ENCODE peak calls at places on chromosomes 4 and X, in four cellular contexts. Z is IMR-90, O is neuronal stem cell, D is trophoblast cell. X is an unnamed sample.

GRCh38 chr4:4494882-4495281 is 47.0 kb downstream of the STX18 start:
- DNase-seq in Z (no peak), O (no peak), D (no peak), X (no peak)

GRCh38 chr4:16783119-16783518 is 115.3 kb downstream of the LDB2 start:
- DNase-seq in Z (peak; percentile 32), O (no peak), D (no peak), X (peak; percentile 75)

GRCh38 chrX:111098874-111099273 is 2.9 kb downstream of the PAK3 start:
- DNase-seq in Z (peak; percentile 11), O (peak; percentile 26), D (peak; percentile 73), X (no peak)

GRCh38 chrX:69128573-69128972 is 36.7 kb downstream of the PJA1 start:
- DNase-seq in Z (no peak), O (no peak), D (peak; percentile 49), X (peak; percentile 36)

GRCh38 chrX:130173190-130173895 is 1.6 kb downstream of the RAB33A start:
- DNase-seq in Z (peak; percentile 91), O (no peak), D (peak; percentile 64), X (peak; percentile 92)

GRCh38 chrX:50075630-50076349 is 125.0 kb downstream of the AKAP4 start:
- DNase-seq in Z (no peak), O (no peak), D (no peak), X (no peak)

GRCh38 chrX:128438082-128438481 is 385.9 kb upstream of the ACTRT1 start:
- DNase-seq in Z (no peak), O (no peak), D (no peak), X (no peak)

GRCh38 chrX:152893631-152894610 is 3.9 kb upstream of the ZNF185 start:
- DNase-seq in Z (no peak), O (no peak), D (no peak), X (no peak)

GRCh38 chr4:138062929-138063328 is 179.2 kb downstream of the SLC7A11 start:
- DNase-seq in Z (peak; percentile 79), O (no peak), D (peak; percentile 17), X (peak; percentile 56)

GRCh38 chrX:65755786-65756185 is 88.3 kb downstream of the MSN start:
- DNase-seq in Z (no peak), O (no peak), D (no peak), X (no peak)

GRCh38 chr4:79211490-79211889 is 114.4 kb downstream of the NAA11 start:
- DNase-seq in Z (no peak), O (no peak), D (no peak), X (no peak)

DNA sequence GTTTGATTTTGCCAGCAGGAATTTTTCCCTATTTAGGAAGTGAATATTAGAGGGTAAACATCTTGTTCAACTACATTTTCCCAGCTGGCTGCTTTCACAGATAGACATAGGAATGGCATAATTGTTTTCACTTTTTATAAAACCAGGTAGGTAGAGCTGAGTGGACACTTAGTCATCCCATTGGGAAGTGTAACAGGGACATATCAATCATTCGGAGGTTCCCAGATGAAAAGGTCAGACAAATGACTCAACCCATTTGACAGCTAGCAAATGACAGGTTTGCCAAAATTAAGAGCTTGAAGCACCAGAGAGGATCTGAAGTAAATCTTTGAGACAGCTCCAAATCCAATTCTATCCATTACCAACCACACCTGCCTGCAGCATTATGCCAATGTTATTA is 205.3 kb downstream of the SLC39A8 start:
- DNase-seq in Z (no peak), O (no peak), D (peak; percentile 39), X (no peak)
- H3K23ac ChIP-seq in Z (no peak overlapping the region), O (no peak overlapping the region), D (no peak overlapping the region), X (no peak overlapping the region)

DNA sequence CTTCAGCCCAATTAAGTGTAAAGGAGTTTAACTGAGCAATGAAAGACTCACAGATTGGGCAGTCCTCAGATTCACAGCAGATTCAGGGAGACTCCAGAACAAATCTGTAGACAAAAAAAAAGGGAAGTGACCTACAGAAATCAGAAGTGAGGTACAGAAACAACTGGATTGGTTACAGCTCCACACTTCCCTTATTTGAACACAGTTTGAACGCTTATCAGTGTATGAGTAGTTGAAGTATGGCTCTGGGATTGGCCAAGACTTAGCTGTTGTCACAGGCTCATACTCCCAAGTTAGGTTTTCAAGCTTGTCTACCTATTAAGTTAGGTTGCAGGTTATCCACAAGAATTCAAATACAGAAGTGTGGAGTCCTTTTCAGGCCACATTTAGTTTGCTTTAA is 112.4 kb upstream of the ELOVL6 start:
- DNase-seq in Z (no peak), O (no peak), D (no peak), X (no peak)
- H3K14ac ChIP-seq in Z (no peak overlapping the region), O (no peak overlapping the region), D (no peak overlapping the region), X (no peak overlapping the region)

GRCh38 chr4:6270691-6271121 is 1.1 kb downstream of the WFS1 start:
- DNase-seq in Z (peak; percentile 7), O (no peak), D (peak; percentile 53), X (peak; percentile 23)

GRCh38 chr4:6271206-6271605 is 1.6 kb downstream of the WFS1 start:
- DNase-seq in Z (no peak), O (no peak), D (peak; percentile 18), X (no peak)

GRCh38 chr4:6269400-6269650 is 325 bp upstream of the WFS1 start:
- DNase-seq in Z (no peak), O (no peak), D (no peak), X (no peak)

GRCh38 chr4:6268650-6269399 is 825 bp upstream of the WFS1 start:
- DNase-seq in Z (no peak), O (no peak), D (no peak), X (no peak)

GRCh38 chr4:6269651-6270511 is at the start of gene WFS1:
- DNase-seq in Z (peak; percentile 97), O (peak; percentile 99), D (peak; percentile 99), X (peak; percentile 98)
- H3K23ac ChIP-seq in Z (peak within 1 kb of the TSS; percentile 65), O (peak within 1 kb of the TSS; percentile 69), D (no peak within 1 kb of the TSS), X (no peak within 1 kb of the TSS)

DNA sequence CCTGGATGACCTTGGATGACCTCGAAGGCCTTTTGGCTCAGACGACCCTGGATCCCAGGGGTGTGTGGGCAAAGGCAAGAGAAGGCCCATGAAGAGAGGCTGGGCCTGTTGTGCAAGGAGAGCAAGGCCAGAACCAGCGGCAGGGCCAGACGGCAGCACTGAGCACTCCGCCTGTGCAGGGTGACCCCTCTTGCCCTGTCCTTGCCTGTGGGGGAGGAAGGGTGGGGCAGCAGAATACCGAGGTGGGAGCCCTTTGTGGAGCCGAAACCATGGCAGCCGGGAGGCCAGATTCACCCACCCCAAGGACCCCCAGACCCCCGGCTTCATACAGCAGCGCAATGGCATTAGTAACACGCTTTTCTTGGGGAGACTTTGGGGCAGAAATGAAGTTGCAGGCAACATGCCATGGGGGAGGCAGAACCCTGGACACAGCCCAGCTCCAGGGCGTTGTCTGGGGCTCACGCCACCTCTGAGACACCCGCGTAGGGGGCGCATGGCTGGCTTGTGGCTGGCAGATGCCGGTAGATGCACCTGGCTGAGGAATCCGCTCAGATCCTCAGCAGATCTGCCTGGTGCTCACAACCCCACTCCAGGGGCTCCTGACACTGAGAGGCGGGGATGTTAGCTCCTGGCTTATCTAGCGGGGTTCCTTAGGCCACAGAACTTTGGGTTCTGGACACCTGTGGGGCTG is 114.5 kb downstream of the FAM53A start:
- DNase-seq in Z (no peak), O (no peak), D (no peak), X (no peak)
- H3K14ac ChIP-seq in Z (no peak overlapping the region), O (peak overlapping the region; percentile 17), D (no peak overlapping the region), X (no peak overlapping the region)

GRCh38 chr4:123443401-123444297 is 47.1 kb downstream of the SPRY1 start:
- DNase-seq in Z (peak; percentile 21), O (no peak), D (no peak), X (peak; percentile 34)
- H3K23ac ChIP-seq in Z (no peak overlapping the region), O (no peak overlapping the region), D (no peak overlapping the region), X (no peak overlapping the region)

GRCh38 chrX:10619311-10620015 is 922 bp downstream of the MID1 start:
- DNase-seq in Z (no peak), O (no peak), D (peak; percentile 48), X (no peak)

GRCh38 chrX:10615931-10616780 is 4.2 kb downstream of the MID1 start:
- DNase-seq in Z (peak; percentile 58), O (no peak), D (peak; percentile 74), X (peak; percentile 53)

GRCh38 chrX:10617186-10617963 is 3.0 kb downstream of the MID1 start:
- DNase-seq in Z (no peak), O (no peak), D (no peak), X (no peak)

GRCh38 chrX:10618911-10619310 is 1.5 kb downstream of the MID1 start:
- DNase-seq in Z (no peak), O (no peak), D (no peak), X (no peak)

GRCh38 chrX:10617964-10618342 is 2.4 kb downstream of the MID1 start:
- DNase-seq in Z (peak; percentile 75), O (no peak), D (no peak), X (no peak)
- H3K14ac ChIP-seq in Z (peak overlapping the region; percentile 87), O (no peak overlapping the region), D (no peak overlapping the region), X (no peak overlapping the region)

GRCh38 chr4:86935833-86936721 is 1.3 kb downstream of the AFF1 start:
- DNase-seq in Z (peak; percentile 57), O (peak; percentile 17), D (peak; percentile 91), X (peak; percentile 85)

GRCh38 chr4:86939123-86939522 is 4.3 kb downstream of the AFF1 start:
- DNase-seq in Z (no peak), O (no peak), D (peak; percentile 55), X (peak; percentile 34)

GRCh38 chr4:86934147-86934771 is 552 bp upstream of the AFF1 start:
- DNase-seq in Z (no peak), O (no peak), D (peak; percentile 30), X (no peak)

GRCh38 chr4:86935499-86935832 is 655 bp downstream of the AFF1 start:
- DNase-seq in Z (no peak), O (peak; percentile 14), D (no peak), X (no peak)

DNA sequence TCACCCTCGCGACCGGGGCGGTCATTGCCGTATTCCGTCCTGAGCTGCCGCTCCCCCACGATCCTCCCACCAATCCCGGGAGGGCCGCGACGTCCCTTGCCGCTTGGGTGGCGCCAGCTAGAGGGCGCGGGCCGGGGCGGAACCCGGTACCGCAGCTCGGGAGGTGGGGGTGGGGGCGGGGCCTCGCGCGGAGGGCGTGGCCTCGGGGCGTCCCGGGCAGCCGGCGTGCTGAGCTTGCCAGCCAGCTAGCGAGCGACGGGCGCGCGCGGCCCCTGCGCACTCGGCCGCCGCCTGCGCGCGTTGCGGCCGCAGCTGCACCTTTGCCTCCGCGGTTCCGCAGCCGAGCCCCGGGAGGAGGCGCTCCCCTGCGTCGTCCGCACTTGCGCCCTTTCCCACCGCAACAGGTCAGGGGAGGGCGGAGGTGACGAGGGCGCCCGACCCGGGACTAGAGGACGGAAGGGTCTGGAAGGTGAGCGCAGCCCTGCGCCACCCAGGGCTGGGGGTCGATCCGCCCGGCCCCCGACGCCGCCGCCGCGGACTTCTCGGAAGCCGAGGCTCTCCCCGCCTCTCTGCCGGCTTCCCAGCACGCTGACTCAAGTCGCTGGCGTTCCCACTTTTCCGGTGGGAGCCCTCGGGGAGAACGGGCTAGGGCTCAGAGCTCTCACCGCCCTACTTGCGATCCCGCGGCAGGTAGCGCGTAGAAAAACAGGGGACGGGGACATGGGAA is at the start of gene AFF1:
- DNase-seq in Z (peak; percentile 79), O (peak; percentile 85), D (peak; percentile 89), X (peak; percentile 93)
- H3K23ac ChIP-seq in Z (peak within 1 kb of the TSS; percentile 95), O (peak within 1 kb of the TSS; percentile 99), D (no peak within 1 kb of the TSS), X (peak within 1 kb of the TSS; percentile 99)

DNA sequence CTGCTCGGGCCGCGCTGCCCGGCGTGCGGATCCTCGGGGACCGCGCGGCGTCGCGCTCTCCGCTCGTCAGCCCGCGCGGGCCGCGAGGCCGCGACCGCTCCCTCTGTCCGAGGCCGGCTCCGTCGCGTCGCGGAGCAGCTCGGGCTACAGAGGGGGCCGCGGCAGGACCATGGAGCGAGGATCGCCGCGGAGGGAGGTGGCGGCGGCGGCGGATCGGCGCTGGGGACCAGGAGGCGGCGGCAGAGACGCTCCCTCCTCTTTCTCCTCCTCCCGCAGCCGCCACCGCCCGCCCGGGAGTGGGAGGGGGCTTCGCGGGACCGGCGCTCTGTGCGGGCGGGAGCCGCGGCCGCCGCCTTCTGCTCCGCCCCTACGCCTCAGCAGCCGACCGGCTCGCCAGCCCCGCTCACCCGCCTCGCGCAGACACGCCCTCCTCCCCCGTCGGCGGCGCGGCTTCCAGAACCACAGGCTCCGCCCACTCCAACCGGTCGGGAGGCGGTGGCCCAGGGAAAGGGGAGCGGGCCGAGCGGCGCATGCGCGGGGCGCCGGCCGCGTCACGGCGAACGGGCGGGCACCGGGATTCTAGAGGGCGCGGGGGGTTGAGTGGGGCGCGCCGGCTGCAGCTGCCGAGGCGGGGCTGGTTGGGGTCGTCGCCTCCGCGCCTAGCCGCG is at the start of gene CASK:
- DNase-seq in Z (peak; percentile 87), O (peak; percentile 90), D (peak; percentile 85), X (peak; percentile 87)
- H3K14ac ChIP-seq in Z (peak within 1 kb of the TSS; percentile 86), O (no peak within 1 kb of the TSS), D (peak within 1 kb of the TSS; percentile 85), X (peak within 1 kb of the TSS; percentile 84)